ENCODE peak calls at places on chromosomes 4 and X, in five cellular contexts. M, W, Y, O and E are unnamed samples.

GRCh38 chr4:153676984-153677383 is 7.1 kb upstream of the TLR2 start:
- DNase-seq in Y (peak; percentile 88), M (peak; percentile 92), O (no peak), W (no peak), E (no peak)

GRCh38 chr4:184096561-184097239 is 121.0 kb downstream of the ENPP6 start:
- DNase-seq in O (no peak), M (peak; percentile 74), Y (no peak), W (no peak), E (no peak)

GRCh38 chr4:165131247-165131832 is 18.7 kb upstream of the TMEM192 start:
- DNase-seq in Y (peak; percentile 54), W (peak; percentile 69), M (peak; percentile 81), O (peak; percentile 80), E (peak; percentile 37)

GRCh38 chrX:126670258-126670657 is 117.6 kb upstream of the DCAF12L1 start:
- DNase-seq in O (no peak), W (no peak), M (no peak), Y (no peak), E (no peak)

GRCh38 chr4:35525192-35525978 is 718.9 kb downstream of the ARAP2 start:
- DNase-seq in Y (no peak), O (no peak), M (no peak), W (peak; percentile 16), E (no peak)

GRCh38 chr4:88803600-88804096 is 106.0 kb upstream of the NAP1L5 start:
- DNase-seq in Y (peak; percentile 90), M (peak; percentile 73), O (no peak), W (no peak), E (no peak)

GRCh38 chr4:5956285-5957021 is 61.8 kb downstream of the C4orf50 start:
- DNase-seq in M (no peak), W (peak; percentile 78), O (peak; percentile 67), Y (no peak), E (no peak)

GRCh38 chr4:30856795-30857564 is 136.8 kb downstream of the PCDH7 start:
- DNase-seq in W (no peak), Y (no peak), O (no peak), M (peak; percentile 14), E (no peak)

GRCh38 chr4:81319657-81320056 is 104.6 kb upstream of the PRKG2 start:
- DNase-seq in Y (no peak), W (no peak), O (no peak), M (no peak), E (no peak)

GRCh38 chr4:168832746-168833575 is 177.1 kb downstream of the CBR4 start:
- DNase-seq in O (peak; percentile 68), W (peak; percentile 79), M (peak; percentile 78), Y (no peak), E (peak; percentile 52)
- H3K4me3 ChIP-seq in O (peak overlapping the region; percentile 42), W (peak overlapping the region; percentile 84), M (peak overlapping the region; percentile 93), Y (peak overlapping the region; percentile 93), E (peak overlapping the region; percentile 37)

GRCh38 chrX:55484948-55485347 is 4.7 kb downstream of the USP51 start:
- DNase-seq in M (no peak), W (no peak), O (no peak), Y (no peak), E (no peak)

GRCh38 chrX:55487143-55487542 is 2.5 kb downstream of the USP51 start:
- DNase-seq in O (no peak), W (no peak), Y (no peak), M (no peak), E (no peak)

GRCh38 chrX:55488268-55488558 is 1.4 kb downstream of the USP51 start:
- DNase-seq in M (no peak), O (no peak), W (no peak), Y (no peak), E (no peak)

GRCh38 chrX:55488559-55489314 is 911 bp downstream of the USP51 start:
- DNase-seq in Y (peak; percentile 43), M (peak; percentile 86), O (peak; percentile 77), W (peak; percentile 62), E (peak; percentile 72)

DNA sequence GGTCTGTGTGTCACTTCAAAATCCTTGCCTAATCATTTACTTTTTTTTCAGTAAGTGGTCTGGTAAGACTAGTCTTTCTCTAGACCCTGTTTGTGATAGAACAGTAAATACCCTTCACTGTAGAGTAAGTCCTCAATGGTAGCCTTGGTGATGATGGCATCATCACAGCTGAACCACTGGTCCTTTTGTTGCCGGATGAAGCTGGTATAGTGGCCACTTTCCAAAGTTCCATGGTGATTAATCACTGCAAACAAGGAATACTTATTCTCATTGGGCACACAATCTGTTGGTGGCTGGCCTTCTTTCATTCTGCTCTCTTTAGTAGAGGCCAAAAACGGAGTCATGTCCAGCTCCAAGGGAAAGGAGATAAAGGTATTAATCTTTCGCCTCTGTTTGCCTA is 2.9 kb downstream of the USP51 start:
- DNase-seq in W (no peak), Y (no peak), O (no peak), M (peak; percentile 66), E (no peak)
- H3K36me3 ChIP-seq in W (no peaks in the 10 kb centered on the region), Y (no peaks in the 10 kb centered on the region), O (no peaks in the 10 kb centered on the region), M (no peaks in the 10 kb centered on the region), E (no peaks in the 10 kb centered on the region)

DNA sequence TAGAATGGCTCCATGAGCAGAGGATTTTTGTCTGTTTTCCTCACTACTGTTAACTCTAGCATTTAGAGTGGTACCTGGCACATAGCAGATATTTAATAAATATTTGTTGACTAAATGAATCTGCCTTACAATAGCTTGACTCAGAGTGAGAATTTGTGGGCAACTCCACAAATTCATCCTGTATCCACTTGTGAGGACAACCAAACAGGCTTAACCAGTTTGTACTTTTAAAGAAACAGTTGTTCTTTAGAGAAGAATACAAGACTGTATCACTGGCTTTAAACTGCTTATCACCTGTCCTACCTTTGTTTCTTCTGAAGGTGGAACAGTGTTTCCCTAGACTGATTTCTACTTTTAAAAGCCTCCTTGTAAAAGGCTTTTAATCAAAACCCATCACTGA is 141.3 kb upstream of the SH3RF1 start:
- DNase-seq in M (no peak), O (no peak), W (no peak), Y (no peak), E (no peak)
- H3K4me3 ChIP-seq in M (no peak overlapping the region), O (no peak overlapping the region), W (no peak overlapping the region), Y (no peak overlapping the region), E (no peak overlapping the region)

DNA sequence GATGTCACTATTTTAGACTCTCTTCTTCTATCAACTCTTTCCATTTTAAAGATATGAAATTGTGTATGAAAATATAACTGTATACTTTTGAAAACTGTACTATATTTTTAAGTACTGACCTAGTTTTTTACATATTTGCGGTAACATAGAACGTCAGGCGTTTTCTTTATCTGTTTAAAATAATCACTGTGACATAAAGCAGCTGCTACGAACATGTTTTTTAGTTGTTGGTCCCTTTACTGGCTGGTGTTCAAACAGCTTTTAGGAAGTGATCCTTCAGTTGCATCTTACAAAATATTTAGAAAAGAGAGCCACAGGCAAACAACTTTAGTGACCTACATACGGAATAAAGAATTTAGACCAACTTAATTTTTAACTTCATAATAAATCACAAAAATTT is 73.1 kb downstream of the METTL14 start:
- DNase-seq in Y (no peak), O (no peak), W (no peak), M (no peak), E (no peak)
- H3K36me3 ChIP-seq in Y (peaks cover 47% of the 10 kb centered on the region), O (no peaks in the 10 kb centered on the region), W (no peaks in the 10 kb centered on the region), M (peaks cover 72% of the 10 kb centered on the region), E (no peaks in the 10 kb centered on the region)

GRCh38 chr4:144647095-144647959 is 1.4 kb downstream of the HHIP start:
- DNase-seq in W (peak; percentile 36), M (peak; percentile 81), O (no peak), Y (peak; percentile 49), E (no peak)

GRCh38 chr4:144646523-144647094 is 653 bp downstream of the HHIP start:
- DNase-seq in Y (no peak), M (peak; percentile 87), W (peak; percentile 58), O (peak; percentile 59), E (peak; percentile 25)

GRCh38 chr4:144645621-144646522 is at the start of gene HHIP:
- DNase-seq in W (peak; percentile 82), M (peak; percentile 91), Y (peak; percentile 87), O (peak; percentile 77), E (peak; percentile 45)

GRCh38 chr4:144645102-144645469 is 870 bp upstream of the HHIP start:
- DNase-seq in Y (no peak), M (peak; percentile 67), W (peak; percentile 15), O (peak; percentile 63), E (peak; percentile 47)

GRCh38 chr4:144644368-144645101 is 1.4 kb upstream of the HHIP start:
- DNase-seq in M (peak; percentile 64), W (no peak), Y (no peak), O (no peak), E (no peak)
- H3K4me3 ChIP-seq in M (peak overlapping the region; percentile 77), W (no peak overlapping the region), Y (peak overlapping the region; percentile 84), O (no peak overlapping the region), E (no peak overlapping the region)

GRCh38 chr4:55475394-55476243 is 71.1 kb downstream of the CLOCK start:
- DNase-seq in W (no peak), O (no peak), M (no peak), Y (peak; percentile 83), E (no peak)
- H3K36me3 ChIP-seq in W (peaks cover 31% of the 10 kb centered on the region), O (no peaks in the 10 kb centered on the region), M (peaks cover 19% of the 10 kb centered on the region), Y (peaks cover 5% of the 10 kb centered on the region), E (no peaks in the 10 kb centered on the region)